ENCODE peak calls at places on chromosomes 4 and X, in seven cellular contexts. E, C, J, Z, P, O and D are unnamed samples.

GRCh38 chrX:22674947-22675346 is 324.8 kb upstream of the DDX53 start:
- DNase-seq in E (no peak), C (no peak), J (no peak), Z (no peak), P (no peak), O (no peak), D (no peak)

GRCh38 chrX:74065831-74066390 is 238.1 kb upstream of the ZCCHC13 start:
- DNase-seq in E (no peak), C (no peak), J (no peak), Z (no peak), P (no peak), O (no peak), D (no peak)

GRCh38 chr4:100738388-100739165 is 220.8 kb upstream of the EMCN start:
- DNase-seq in E (no peak), C (no peak), J (no peak), Z (peak), P (no peak), O (no peak), D (no peak)

GRCh38 chr4:138938371-138938699 is 77.2 kb upstream of the NOCT start:
- DNase-seq in E (no peak), C (no peak), J (no peak), Z (peak), P (no peak), O (no peak), D (peak)

GRCh38 chr4:123640824-123641223 is 244.2 kb downstream of the SPRY1 start:
- DNase-seq in E (no peak), C (no peak), J (no peak), Z (no peak), P (no peak), O (no peak), D (no peak)

GRCh38 chr4:136925203-136925602 is 607.1 kb downstream of the PCDH18 start:
- DNase-seq in E (no peak), C (no peak), J (no peak), Z (no peak), P (no peak), O (no peak), D (no peak)

GRCh38 chrX:24902808-24903207 is 113.0 kb downstream of the ARX start:
- DNase-seq in E (no peak), C (no peak), J (no peak), Z (no peak), P (no peak), O (no peak), D (no peak)

GRCh38 chr4:137390141-137390540 is 142.2 kb downstream of the PCDH18 start:
- DNase-seq in E (no peak), C (no peak), J (no peak), Z (no peak), P (no peak), O (no peak), D (no peak)

GRCh38 chr4:106358899-106359298 is 9.7 kb downstream of the GIMD1 start:
- DNase-seq in E (no peak), C (no peak), J (no peak), Z (peak), P (no peak), O (no peak), D (peak)